ENCODE peak calls at places on chromosomes 12 and 14, in eight cellular contexts. M is endodermal cell, G is tibial nerve, L is OCI-LY7, E is AG04450, N is PC-3, K is RWPE1, H is lower leg skin. S is an unnamed sample.
A peak's percentile ranks its signal among the peaks of the same experiment; 100 is the strongest.

GRCh38 chr12:131783915-131784541 is 44.2 kb upstream of the MMP17 start:
- DNase-seq in E (peak; percentile 38), M (peak; percentile 83), N (peak; percentile 84), K (peak; percentile 65), G (no peak), L (no peak), H (no peak), S (no peak)

GRCh38 chr14:104404922-104405321 is 174.6 kb upstream of the C14orf180 start:
- DNase-seq in L (no peak), E (no peak), N (no peak), G (no peak), M (no peak), K (no peak), H (peak; percentile 68), S (no peak)

GRCh38 chr14:93115920-93116675 is at the start of gene ITPK1:
- DNase-seq in E (no peak), N (peak; percentile 71), G (peak; percentile 22), M (peak; percentile 84), L (peak; percentile 80), H (peak; percentile 88), K (peak; percentile 54), S (peak; percentile 72)

GRCh38 chr14:67151082-67151666 is 38.1 kb upstream of the GARIN2 start:
- DNase-seq in H (no peak), G (no peak), E (no peak), N (peak; percentile 36), L (no peak), M (no peak), K (no peak), S (no peak)

GRCh38 chr12:1579626-1580025 is 14.8 kb downstream of the FBXL14 start:
- DNase-seq in G (no peak), M (no peak), K (no peak), H (no peak), N (no peak), E (no peak), L (no peak), S (no peak)

GRCh38 chr14:70002589-70003240 is 123.5 kb downstream of the SMOC1 start:
- DNase-seq in L (no peak), E (no peak), K (no peak), G (no peak), N (no peak), H (peak; percentile 53), M (no peak), S (no peak)

GRCh38 chr14:100865682-100866591 is 37.6 kb downstream of the RTL1 start:
- DNase-seq in N (no peak), E (no peak), M (no peak), H (peak; percentile 81), G (no peak), K (no peak), L (no peak), S (no peak)

GRCh38 chr14:53924754-53925153 is 31.9 kb downstream of the BMP4 start:
- DNase-seq in H (no peak), N (peak; percentile 95), M (no peak), E (peak; percentile 54), K (peak; percentile 72), L (no peak), G (no peak), S (no peak)

GRCh38 chr12:6951551-6952120 is 480 bp downstream of the PTPN6 start:
- DNase-seq in M (no peak), L (no peak), G (no peak), K (no peak), E (no peak), H (no peak), N (no peak), S (peak; percentile 33)

GRCh38 chr14:53900499-53900898 is 56.1 kb downstream of the BMP4 start:
- DNase-seq in N (no peak), M (no peak), E (no peak), H (peak; percentile 91), L (no peak), K (no peak), G (peak; percentile 52), S (no peak)

GRCh38 chr12:115872212-115872611 is 405.3 kb downstream of the MED13L start:
- DNase-seq in M (peak; percentile 60), K (no peak), L (no peak), N (peak; percentile 40), H (no peak), G (no peak), E (no peak), S (no peak)

GRCh38 chr12:40188558-40189320 is 36.1 kb upstream of the LRRK2 start:
- DNase-seq in M (no peak), L (peak; percentile 10), H (no peak), G (no peak), K (no peak), N (no peak), E (no peak), S (no peak)

GRCh38 chr14:105346880-105347586 is 32.5 kb downstream of the PACS2 start:
- DNase-seq in L (peak; percentile 28), M (no peak), G (no peak), N (no peak), K (no peak), E (no peak), H (no peak), S (no peak)

GRCh38 chr12:110846615-110847566 is at the start of gene CCDC63:
- DNase-seq in E (no peak), M (peak; percentile 95), G (peak; percentile 29), N (peak; percentile 62), H (peak; percentile 88), L (no peak), K (no peak), S (peak; percentile 13)

GRCh38 chr12:8681129-8681902 is 16.5 kb upstream of the RIMKLB start:
- DNase-seq in M (peak; percentile 78), N (no peak), K (peak; percentile 69), G (no peak), E (no peak), L (no peak), H (no peak), S (no peak)

GRCh38 chr12:45304514-45305178 is 88.8 kb downstream of the ANO6 start:
- DNase-seq in H (no peak), G (no peak), E (no peak), K (no peak), L (no peak), N (no peak), M (no peak), S (no peak)

GRCh38 chr12:79114896-79115295 is 250.3 kb downstream of the SYT1 start:
- DNase-seq in E (no peak), G (no peak), H (no peak), K (no peak), M (no peak), L (no peak), N (no peak), S (no peak)

GRCh38 chr12:131111446-131111845 is 157.7 kb downstream of the ADGRD1 start:
- DNase-seq in N (no peak), L (no peak), K (no peak), E (no peak), H (no peak), M (no peak), G (no peak), S (no peak)

GRCh38 chr12:84757978-84758377 is 154.6 kb downstream of the SLC6A15 start:
- DNase-seq in N (peak; percentile 6), L (no peak), E (no peak), H (no peak), M (no peak), G (peak; percentile 7), K (no peak), S (no peak)

GRCh38 chr12:131903270-131904255 is 9.1 kb downstream of the ULK1 start:
- DNase-seq in K (no peak), H (no peak), N (no peak), G (no peak), L (no peak), E (no peak), M (no peak), S (no peak)

GRCh38 chr12:104414581-104415305 is 42.0 kb upstream of the CHST11 start:
- DNase-seq in H (no peak), L (peak; percentile 51), N (no peak), M (peak; percentile 99), E (no peak), G (no peak), K (peak; percentile 43), S (no peak)

DNA sequence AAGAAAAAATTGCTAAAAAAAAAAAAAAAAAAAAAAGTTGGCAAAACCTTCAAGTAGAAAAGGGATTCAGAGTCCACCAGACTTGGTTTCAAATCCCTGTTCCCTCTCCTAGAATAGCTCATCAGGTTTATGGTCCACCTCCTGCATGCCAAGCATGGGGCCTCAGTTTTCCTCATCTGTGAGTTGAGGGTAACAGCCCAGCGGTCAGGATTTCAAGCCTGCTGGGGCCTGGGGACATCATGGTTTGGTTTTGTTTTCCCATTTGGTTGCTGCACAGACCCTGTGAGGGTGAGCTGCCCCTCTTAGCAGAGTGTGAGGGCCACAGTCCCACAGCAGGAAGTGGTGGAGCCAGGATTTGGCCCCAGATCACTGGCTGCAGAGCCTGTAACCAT is 12.5 kb downstream of the FAM222A start:
- DNase-seq in L (no peak), H (no peak), G (no peak), N (no peak), M (peak; percentile 44), E (no peak), K (no peak), S (no peak)
- TF ChIP-seq CTCF in L (no peak), H (no peak), G (no peak), N (no peak), M (no peak), E (no peak), K (no peak), S (no peak)

DNA sequence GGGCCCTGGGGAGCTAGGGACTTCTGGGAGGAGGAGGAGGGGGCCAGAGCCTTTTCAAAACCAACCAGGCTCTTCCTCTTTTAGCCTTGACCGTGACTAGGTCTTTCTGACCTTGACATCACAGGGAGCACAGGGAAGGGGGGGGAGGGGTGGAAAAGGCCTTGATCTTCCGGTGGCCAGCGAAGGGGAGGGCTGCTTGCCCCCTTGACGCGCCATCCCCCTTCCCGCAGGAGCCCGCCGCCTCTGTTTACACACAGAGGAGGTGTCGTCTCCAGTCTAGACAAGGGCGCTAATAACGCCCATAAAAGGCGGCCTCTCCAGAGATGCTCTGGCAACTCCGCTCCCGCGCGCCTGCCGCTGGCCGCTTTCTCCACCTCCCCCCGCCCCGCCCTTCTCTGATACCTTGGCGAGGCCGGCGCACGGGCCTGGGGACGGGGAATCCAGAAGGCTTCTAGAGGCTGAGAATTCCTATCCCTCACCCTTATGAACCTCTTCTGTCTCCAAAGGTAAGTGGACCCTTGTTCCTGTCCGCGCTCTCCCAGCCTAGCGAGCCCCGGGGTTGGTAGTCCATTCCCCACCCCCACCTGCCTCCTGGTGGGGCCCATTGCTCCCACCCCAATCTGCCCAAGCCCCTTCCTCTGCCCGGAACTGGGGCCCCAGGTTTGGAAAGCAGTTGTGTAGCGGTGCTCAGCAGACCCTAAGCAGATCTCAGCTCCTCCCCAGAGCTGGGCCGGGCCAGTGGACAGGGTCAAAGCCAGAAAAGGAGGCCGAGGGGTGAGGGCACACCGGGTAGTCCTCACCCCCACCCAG is 4.9 kb upstream of the HOXC12 start:
- DNase-seq in G (no peak), E (no peak), K (no peak), M (peak; percentile 83), H (peak; percentile 85), N (no peak), L (no peak), S (no peak)
- TF ChIP-seq CTCF in G (no peak), E (no peak), K (no peak), M (no peak), H (no peak), N (no peak), L (no peak), S (no peak)

GRCh38 chr12:105427883-105428282 is 97.4 kb downstream of the C12orf75 start:
- DNase-seq in E (no peak), L (no peak), H (no peak), M (no peak), G (no peak), K (peak; percentile 42), N (peak; percentile 61), S (no peak)
- TF ChIP-seq CTCF in E (peak; percentile 12), L (peak; percentile 28), H (no peak), M (peak; percentile 56), G (no peak), K (no peak), N (peak; percentile 40), S (no peak)

GRCh38 chr12:10615532-10615931 is 2.1 kb upstream of the MAGOHB start:
- DNase-seq in L (no peak), G (no peak), K (no peak), N (peak; percentile 42), M (no peak), E (no peak), H (no peak), S (no peak)
- TF ChIP-seq CTCF in L (no peak), G (no peak), K (no peak), N (no peak), M (peak; percentile 67), E (no peak), H (no peak), S (no peak)